ENCODE peak calls at places on chromosomes 6 and 20, in eight cellular contexts. One of them, this sample, is unnamed.

GRCh38 chr6:9620687-9621086 is 794.2 kb downstream of the TFAP2A start:
- DNase-seq in choroid plexus epithelial cell: no peak
- DNase-seq in upper lobe of right lung: no peak
- DNase-seq in M059J: no peak
- DNase-seq in ELR: no peak
- DNase-seq in occipital lobe: no peak
- DNase-seq in posterior vena cava: no peak
- DNase-seq in cardiac fibroblast: no peak
- DNase-seq in this sample: no peak

GRCh38 chr6:81909981-81910910 is 157.8 kb upstream of the TENT5A start:
- DNase-seq in M059J: peak
- DNase-seq in posterior vena cava: no peak
- DNase-seq in choroid plexus epithelial cell: peak
- DNase-seq in upper lobe of right lung: no peak
- DNase-seq in occipital lobe: no peak
- DNase-seq in ELR: peak
- DNase-seq in cardiac fibroblast: no peak
- DNase-seq in this sample: no peak

GRCh38 chr6:43840490-43841218 is 70.6 kb downstream of the VEGFA start:
- DNase-seq in choroid plexus epithelial cell: no peak
- DNase-seq in occipital lobe: no peak
- DNase-seq in posterior vena cava: no peak
- DNase-seq in M059J: no peak
- DNase-seq in upper lobe of right lung: no peak
- DNase-seq in ELR: peak
- DNase-seq in cardiac fibroblast: peak
- DNase-seq in this sample: no peak

GRCh38 chr20:8721098-8721497 is 347.8 kb upstream of the PLCB4 start:
- DNase-seq in M059J: peak
- DNase-seq in upper lobe of right lung: no peak
- DNase-seq in cardiac fibroblast: peak
- DNase-seq in choroid plexus epithelial cell: peak
- DNase-seq in occipital lobe: peak
- DNase-seq in ELR: peak
- DNase-seq in posterior vena cava: no peak
- DNase-seq in this sample: no peak

GRCh38 chr6:42702200-42702599 is 20.2 kb downstream of the PRPH2 start:
- DNase-seq in occipital lobe: no peak
- DNase-seq in posterior vena cava: no peak
- DNase-seq in M059J: peak
- DNase-seq in cardiac fibroblast: peak
- DNase-seq in choroid plexus epithelial cell: peak
- DNase-seq in ELR: peak
- DNase-seq in upper lobe of right lung: no peak
- DNase-seq in this sample: no peak

GRCh38 chr20:32535316-32535952 is 49.7 kb downstream of the NOL4L start:
- DNase-seq in occipital lobe: no peak
- DNase-seq in choroid plexus epithelial cell: no peak
- DNase-seq in ELR: no peak
- DNase-seq in upper lobe of right lung: no peak
- DNase-seq in posterior vena cava: no peak
- DNase-seq in cardiac fibroblast: no peak
- DNase-seq in M059J: no peak
- DNase-seq in this sample: no peak

GRCh38 chr6:135833806-135834205 is 17.7 kb upstream of the PDE7B start:
- DNase-seq in posterior vena cava: no peak
- DNase-seq in cardiac fibroblast: no peak
- DNase-seq in upper lobe of right lung: no peak
- DNase-seq in occipital lobe: no peak
- DNase-seq in M059J: no peak
- DNase-seq in ELR: no peak
- DNase-seq in choroid plexus epithelial cell: no peak
- DNase-seq in this sample: no peak

GRCh38 chr20:13131688-13132087 is 89.4 kb upstream of the ISM1 start:
- DNase-seq in upper lobe of right lung: no peak
- DNase-seq in ELR: no peak
- DNase-seq in occipital lobe: no peak
- DNase-seq in posterior vena cava: no peak
- DNase-seq in choroid plexus epithelial cell: no peak
- DNase-seq in cardiac fibroblast: no peak
- DNase-seq in M059J: no peak
- DNase-seq in this sample: no peak

GRCh38 chr20:23200914-23201313 is 114.8 kb upstream of the CD93 start:
- DNase-seq in posterior vena cava: no peak
- DNase-seq in upper lobe of right lung: no peak
- DNase-seq in cardiac fibroblast: peak
- DNase-seq in M059J: peak
- DNase-seq in occipital lobe: no peak
- DNase-seq in ELR: peak
- DNase-seq in choroid plexus epithelial cell: peak
- DNase-seq in this sample: no peak

GRCh38 chr6:168247456-168248147 is 72.0 kb downstream of the DACT2 start:
- DNase-seq in ELR: no peak
- DNase-seq in posterior vena cava: no peak
- DNase-seq in M059J: peak
- DNase-seq in upper lobe of right lung: peak
- DNase-seq in occipital lobe: no peak
- DNase-seq in cardiac fibroblast: no peak
- DNase-seq in choroid plexus epithelial cell: peak
- DNase-seq in this sample: no peak

GRCh38 chr6:125791151-125791819 is 525 bp downstream of the NCOA7 start:
- DNase-seq in posterior vena cava: no peak
- DNase-seq in M059J: peak
- DNase-seq in choroid plexus epithelial cell: peak
- DNase-seq in upper lobe of right lung: no peak
- DNase-seq in cardiac fibroblast: peak
- DNase-seq in ELR: peak
- DNase-seq in occipital lobe: no peak
- DNase-seq in this sample: no peak

GRCh38 chr6:142697912-142698311 is 247.1 kb downstream of the HIVEP2 start:
- DNase-seq in occipital lobe: no peak
- DNase-seq in upper lobe of right lung: no peak
- DNase-seq in cardiac fibroblast: no peak
- DNase-seq in M059J: no peak
- DNase-seq in posterior vena cava: no peak
- DNase-seq in ELR: no peak
- DNase-seq in choroid plexus epithelial cell: peak
- DNase-seq in this sample: no peak

GRCh38 chr6:140029551-140029950 is 655.1 kb upstream of the CITED2 start:
- DNase-seq in occipital lobe: no peak
- DNase-seq in cardiac fibroblast: no peak
- DNase-seq in posterior vena cava: no peak
- DNase-seq in choroid plexus epithelial cell: no peak
- DNase-seq in ELR: no peak
- DNase-seq in upper lobe of right lung: no peak
- DNase-seq in M059J: no peak
- DNase-seq in this sample: no peak

GRCh38 chr6:90445533-90446108 is 141.3 kb downstream of the MAP3K7 start:
- DNase-seq in choroid plexus epithelial cell: no peak
- DNase-seq in upper lobe of right lung: no peak
- DNase-seq in cardiac fibroblast: no peak
- DNase-seq in posterior vena cava: no peak
- DNase-seq in ELR: no peak
- DNase-seq in M059J: no peak
- DNase-seq in occipital lobe: no peak
- DNase-seq in this sample: no peak

GRCh38 chr6:107853226-107853625 is 29.1 kb upstream of the SCML4 start:
- DNase-seq in posterior vena cava: no peak
- DNase-seq in ELR: no peak
- DNase-seq in M059J: no peak
- DNase-seq in choroid plexus epithelial cell: no peak
- DNase-seq in occipital lobe: no peak
- DNase-seq in upper lobe of right lung: no peak
- DNase-seq in cardiac fibroblast: no peak
- DNase-seq in this sample: no peak

GRCh38 chr6:26552640-26553189 is 14.5 kb downstream of the HMGN4 start:
- DNase-seq in occipital lobe: no peak
- DNase-seq in M059J: no peak
- DNase-seq in choroid plexus epithelial cell: no peak
- DNase-seq in cardiac fibroblast: no peak
- DNase-seq in upper lobe of right lung: no peak
- DNase-seq in ELR: peak
- DNase-seq in posterior vena cava: no peak
- DNase-seq in this sample: no peak

GRCh38 chr6:12587096-12587495 is 129.5 kb upstream of the PHACTR1 start:
- DNase-seq in ELR: no peak
- DNase-seq in occipital lobe: no peak
- DNase-seq in posterior vena cava: no peak
- DNase-seq in upper lobe of right lung: no peak
- DNase-seq in M059J: peak
- DNase-seq in cardiac fibroblast: no peak
- DNase-seq in choroid plexus epithelial cell: no peak
- DNase-seq in this sample: no peak

GRCh38 chr6:6221829-6222535 is 98.5 kb downstream of the F13A1 start:
- DNase-seq in posterior vena cava: no peak
- DNase-seq in M059J: peak
- DNase-seq in cardiac fibroblast: no peak
- DNase-seq in ELR: no peak
- DNase-seq in choroid plexus epithelial cell: no peak
- DNase-seq in occipital lobe: no peak
- DNase-seq in upper lobe of right lung: no peak
- DNase-seq in this sample: no peak

GRCh38 chr20:63183422-63184146 is 32.3 kb downstream of the YTHDF1 start:
- DNase-seq in choroid plexus epithelial cell: peak
- DNase-seq in posterior vena cava: no peak
- DNase-seq in M059J: peak
- DNase-seq in occipital lobe: no peak
- DNase-seq in cardiac fibroblast: peak
- DNase-seq in upper lobe of right lung: no peak
- DNase-seq in ELR: peak
- DNase-seq in this sample: no peak

GRCh38 chr6:11702796-11703130 is 75.8 kb downstream of the ADTRP start:
- DNase-seq in occipital lobe: no peak
- DNase-seq in choroid plexus epithelial cell: no peak
- DNase-seq in upper lobe of right lung: no peak
- DNase-seq in cardiac fibroblast: no peak
- DNase-seq in ELR: no peak
- DNase-seq in M059J: no peak
- DNase-seq in posterior vena cava: no peak
- DNase-seq in this sample: no peak

GRCh38 chr20:20102163-20102562 is 49.8 kb downstream of the CFAP61 start:
- DNase-seq in choroid plexus epithelial cell: no peak
- DNase-seq in occipital lobe: no peak
- DNase-seq in posterior vena cava: no peak
- DNase-seq in upper lobe of right lung: no peak
- DNase-seq in M059J: no peak
- DNase-seq in cardiac fibroblast: no peak
- DNase-seq in ELR: no peak
- DNase-seq in this sample: no peak

GRCh38 chr6:149319413-149319812 is 1.9 kb downstream of the TAB2 start:
- DNase-seq in upper lobe of right lung: no peak
- DNase-seq in occipital lobe: no peak
- DNase-seq in cardiac fibroblast: peak
- DNase-seq in posterior vena cava: no peak
- DNase-seq in choroid plexus epithelial cell: no peak
- DNase-seq in ELR: peak
- DNase-seq in M059J: no peak
- DNase-seq in this sample: no peak

GRCh38 chr6:157366648-157367047 is 14.3 kb upstream of the ZDHHC14 start:
- DNase-seq in cardiac fibroblast: no peak
- DNase-seq in upper lobe of right lung: no peak
- DNase-seq in occipital lobe: no peak
- DNase-seq in M059J: no peak
- DNase-seq in choroid plexus epithelial cell: no peak
- DNase-seq in posterior vena cava: no peak
- DNase-seq in ELR: no peak
- DNase-seq in this sample: no peak

GRCh38 chr20:17171750-17172149 is 55.1 kb upstream of the PCSK2 start:
- DNase-seq in choroid plexus epithelial cell: no peak
- DNase-seq in M059J: peak
- DNase-seq in posterior vena cava: no peak
- DNase-seq in cardiac fibroblast: no peak
- DNase-seq in ELR: no peak
- DNase-seq in upper lobe of right lung: no peak
- DNase-seq in occipital lobe: no peak
- DNase-seq in this sample: no peak

GRCh38 chr6:7139835-7140470 is 32.2 kb downstream of the RREB1 start:
- DNase-seq in ELR: no peak
- DNase-seq in occipital lobe: no peak
- DNase-seq in cardiac fibroblast: no peak
- DNase-seq in M059J: no peak
- DNase-seq in upper lobe of right lung: no peak
- DNase-seq in posterior vena cava: no peak
- DNase-seq in choroid plexus epithelial cell: no peak
- DNase-seq in this sample: no peak

GRCh38 chr20:7091655-7092054 is 324.2 kb downstream of the BMP2 start:
- DNase-seq in occipital lobe: no peak
- DNase-seq in upper lobe of right lung: no peak
- DNase-seq in posterior vena cava: no peak
- DNase-seq in cardiac fibroblast: no peak
- DNase-seq in choroid plexus epithelial cell: no peak
- DNase-seq in ELR: no peak
- DNase-seq in M059J: no peak
- DNase-seq in this sample: no peak

GRCh38 chr6:395432-396125 is 4.0 kb downstream of the IRF4 start:
- DNase-seq in M059J: no peak
- DNase-seq in cardiac fibroblast: peak
- DNase-seq in occipital lobe: no peak
- DNase-seq in posterior vena cava: no peak
- DNase-seq in upper lobe of right lung: no peak
- DNase-seq in choroid plexus epithelial cell: no peak
- DNase-seq in ELR: no peak
- DNase-seq in this sample: peak